ENCODE peak calls at places on chromosomes 13 and 19, in six cellular contexts. D is tibial artery, Z is lower lobe of right lung, N is Peyer's patch, M is GM23338, E is cardiac muscle cell. S is an unnamed sample. For H3K4me1, the result is how much of the 10 kb centered on the place peaks cover.

GRCh38 chr19:40945645-40946044 is 45.4 kb upstream of the CYP2B6 start:
- DNase-seq in D (no peak), Z (no peak), N (no peak), M (no peak), E (no peak), S (no peak)

GRCh38 chr19:18300930-18301717 is 19.7 kb upstream of the JUND start:
- DNase-seq in D (peak), Z (peak), N (peak), M (no peak), E (peak), S (peak)

GRCh38 chr19:749811-750210 is 1.1 kb upstream of the MISP start:
- DNase-seq in D (no peak), Z (no peak), N (no peak), M (no peak), E (no peak), S (no peak)

GRCh38 chr19:48842744-48843162 is 6.5 kb upstream of the HSD17B14 start:
- DNase-seq in D (peak), Z (no peak), N (peak), M (peak), E (peak), S (no peak)

GRCh38 chr19:48069435-48069834 is 25.6 kb upstream of the CABP5 start:
- DNase-seq in D (no peak), Z (no peak), N (no peak), M (peak), E (no peak), S (no peak)

GRCh38 chr19:2488942-2489731 is 13.2 kb downstream of the GADD45B start:
- DNase-seq in D (no peak), Z (peak), N (peak), M (peak), E (peak), S (no peak)

GRCh38 chr13:67023088-67023893 is 206.8 kb downstream of the PCDH9 start:
- DNase-seq in D (no peak), Z (no peak), N (no peak), M (peak), E (peak), S (no peak)

GRCh38 chr19:16034180-16034579 is 42.1 kb upstream of the TPM4 start:
- DNase-seq in D (no peak), Z (peak), N (peak), M (no peak), E (no peak), S (peak)

GRCh38 chr13:29046588-29046987 is 226.4 kb downstream of the MTUS2 start:
- DNase-seq in D (no peak), Z (no peak), N (no peak), M (peak), E (no peak), S (no peak)

GRCh38 chr19:7415163-7415856 is 66.6 kb downstream of the ARHGEF18 start:
- DNase-seq in D (no peak), Z (peak), N (no peak), M (peak), E (peak), S (no peak)

GRCh38 chr19:6219147-6219525 is 60.6 kb downstream of the MLLT1 start:
- DNase-seq in D (no peak), Z (no peak), N (no peak), M (no peak), E (no peak), S (no peak)

GRCh38 chr13:66402071-66402470 is 828.1 kb downstream of the PCDH9 start:
- DNase-seq in D (no peak), Z (no peak), N (no peak), M (no peak), E (no peak), S (no peak)

GRCh38 chr13:39612023-39612637 is 9.1 kb upstream of the LHFPL6 start:
- DNase-seq in D (peak), Z (no peak), N (peak), M (peak), E (peak), S (peak)

GRCh38 chr13:48318014-48318713 is 14.6 kb downstream of the RB1 start:
- DNase-seq in D (no peak), Z (no peak), N (no peak), M (no peak), E (no peak), S (peak)

GRCh38 chr19:38975861-38976271 is 324 bp upstream of the FBXO17 start:
- DNase-seq in D (no peak), Z (no peak), N (no peak), M (peak), E (peak), S (no peak)

GRCh38 chr19:50511069-50511822 is at the start of gene JOSD2:
- DNase-seq in D (peak), Z (peak), N (peak), M (peak), E (peak), S (peak)

GRCh38 chr19:39915848-39916215 is 18.6 kb downstream of the FCGBP start:
- DNase-seq in D (no peak), Z (no peak), N (peak), M (no peak), E (no peak), S (no peak)

GRCh38 chr13:28467886-28468519 is 26.9 kb downstream of the FLT1 start:
- DNase-seq in D (no peak), Z (no peak), N (no peak), M (no peak), E (peak), S (no peak)

GRCh38 chr13:28638756-28639155 is 20.2 kb upstream of the POMP start:
- DNase-seq in D (no peak), Z (no peak), N (no peak), M (no peak), E (no peak), S (no peak)

GRCh38 chr13:44406617-44407016 is 33.0 kb downstream of the SERP2 start:
- DNase-seq in D (no peak), Z (no peak), N (no peak), M (no peak), E (no peak), S (no peak)

GRCh38 chr13:31048521-31048920 is 113.2 kb downstream of the HSPH1 start:
- DNase-seq in D (no peak), Z (no peak), N (peak), M (peak), E (no peak), S (no peak)

GRCh38 chr13:94128430-94128829 is 351.1 kb downstream of the DCT start:
- DNase-seq in D (peak), Z (no peak), N (no peak), M (no peak), E (peak), S (peak)

GRCh38 chr13:102913924-102914628 is 68.2 kb downstream of the ERCC5 start:
- DNase-seq in D (no peak), Z (no peak), N (peak), M (no peak), E (peak), S (no peak)

GRCh38 chr13:113121183-113121927 is 1.2 kb upstream of the F10 start:
- DNase-seq in D (no peak), Z (peak), N (peak), M (no peak), E (no peak), S (no peak)

GRCh38 chr19:36058481-36059179 is 3.9 kb downstream of the WDR62 start:
- DNase-seq in D (no peak), Z (no peak), N (no peak), M (no peak), E (no peak), S (no peak)

GRCh38 chr19:7152568-7152967 is 83.1 kb downstream of the ZNF557 start:
- DNase-seq in D (no peak), Z (no peak), N (no peak), M (peak), E (peak), S (peak)

GRCh38 chr13:96003304-96003703 is 49.9 kb downstream of the UGGT2 start:
- DNase-seq in D (no peak), Z (no peak), N (no peak), M (peak), E (peak), S (no peak)

GRCh38 chr13:27022571-27023311 is 148.9 kb downstream of the USP12 start:
- DNase-seq in D (no peak), Z (no peak), N (no peak), M (no peak), E (peak), S (peak)

GRCh38 chr13:41467546-41467945 is 10.2 kb downstream of the RGCC start:
- DNase-seq in D (no peak), Z (no peak), N (no peak), M (peak), E (no peak), S (no peak)

GRCh38 chr13:41465215-41465907 is 8.0 kb downstream of the RGCC start:
- DNase-seq in D (peak), Z (peak), N (peak), M (no peak), E (peak), S (no peak)

GRCh38 chr13:41470187-41470586 is 12.8 kb downstream of the RGCC start:
- DNase-seq in D (no peak), Z (no peak), N (no peak), M (no peak), E (no peak), S (no peak)

GRCh38 chr13:41465965-41466364 is 8.6 kb downstream of the RGCC start:
- DNase-seq in D (no peak), Z (no peak), N (no peak), M (no peak), E (no peak), S (no peak)

DNA sequence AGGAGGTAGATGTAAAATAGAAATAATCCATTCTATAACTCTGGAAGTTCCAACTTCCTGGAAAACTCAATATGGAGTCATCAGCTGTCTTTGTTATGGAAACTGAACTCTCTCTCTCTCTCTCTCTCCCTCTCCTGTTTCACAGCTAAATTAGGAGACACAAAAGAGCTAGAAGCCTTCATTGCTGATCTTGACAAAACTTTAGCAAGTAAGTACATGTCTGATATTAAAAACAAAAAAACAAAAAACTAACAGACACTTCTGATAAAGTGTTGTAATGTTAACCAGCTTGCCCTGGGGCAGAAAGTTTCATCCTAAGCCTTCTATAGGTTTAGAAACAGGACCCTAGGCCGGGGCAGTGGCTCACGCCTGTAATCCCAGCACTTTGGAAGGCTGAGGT is 11.3 kb downstream of the RGCC start:
- DNase-seq in D (no peak), Z (no peak), N (no peak), M (no peak), E (no peak), S (no peak)
- H3K27ac ChIP-seq in D (no peak), Z (peak), N (no peak), M (no peak), E (no peak), S (no peak)

DNA sequence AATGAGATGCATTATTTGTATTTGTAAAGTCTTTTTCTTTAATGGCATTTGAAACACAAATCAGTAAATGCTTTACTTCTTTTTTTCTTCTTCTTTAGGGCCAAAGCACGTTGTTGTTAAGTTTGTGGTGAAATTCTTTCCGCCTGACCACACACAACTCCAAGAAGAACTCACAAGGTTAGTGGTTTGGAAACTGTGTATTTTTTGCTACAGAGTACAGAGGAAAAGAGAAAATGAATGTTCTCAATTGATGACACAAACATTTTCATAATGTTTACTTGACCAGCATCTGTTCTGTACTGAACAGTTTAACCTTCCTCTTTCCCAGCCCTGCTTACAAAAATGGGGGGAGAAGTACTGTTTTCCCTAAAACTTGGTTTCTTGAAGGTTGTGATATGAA is 190.9 kb upstream of the RNF113B start:
- DNase-seq in D (no peak), Z (no peak), N (no peak), M (no peak), E (peak), S (no peak)
- TF ChIP-seq CTCF in D (no peak), Z (no peak), N (no peak), M (no peak), E (no peak), S (no peak)

GRCh38 chr19:52961981-52962380 is 700 bp downstream of the ZNF816 start:
- DNase-seq in D (no peak), Z (no peak), N (no peak), M (no peak), E (no peak), S (no peak)
- H3K4me1 ChIP-seq in D (under half), Z (under half), N (under half), M (under half), E (under half), S (under half)

GRCh38 chr19:19499272-19499995 is 15.9 kb downstream of the TSSK6 start:
- DNase-seq in D (no peak), Z (no peak), N (no peak), M (no peak), E (no peak), S (no peak)

GRCh38 chr19:19492026-19492610 is 23.2 kb downstream of the TSSK6 start:
- DNase-seq in D (no peak), Z (no peak), N (no peak), M (no peak), E (no peak), S (no peak)

GRCh38 chr19:19493841-19494546 is 21.4 kb downstream of the TSSK6 start:
- DNase-seq in D (no peak), Z (no peak), N (no peak), M (no peak), E (no peak), S (no peak)

GRCh38 chr19:19498255-19498991 is 16.9 kb downstream of the TSSK6 start:
- DNase-seq in D (no peak), Z (no peak), N (no peak), M (no peak), E (no peak), S (no peak)

GRCh38 chr19:19495614-19496603 is 19.4 kb downstream of the TSSK6 start:
- DNase-seq in D (no peak), Z (no peak), N (no peak), M (no peak), E (no peak), S (no peak)
- H3K27ac ChIP-seq in D (no peak), Z (no peak), N (no peak), M (no peak), E (no peak), S (no peak)

GRCh38 chr19:10269333-10270179 is 1.4 kb upstream of the ICAM1 start:
- DNase-seq in D (peak), Z (peak), N (peak), M (peak), E (peak), S (peak)

GRCh38 chr19:10271543-10272086 is 695 bp downstream of the ICAM1 start:
- DNase-seq in D (no peak), Z (no peak), N (peak), M (no peak), E (peak), S (no peak)

GRCh38 chr19:10270180-10270615 is 722 bp upstream of the ICAM1 start:
- DNase-seq in D (peak), Z (peak), N (peak), M (peak), E (peak), S (peak)

GRCh38 chr19:10268077-10268476 is 2.8 kb upstream of the ICAM1 start:
- DNase-seq in D (peak), Z (no peak), N (no peak), M (no peak), E (no peak), S (no peak)

DNA sequence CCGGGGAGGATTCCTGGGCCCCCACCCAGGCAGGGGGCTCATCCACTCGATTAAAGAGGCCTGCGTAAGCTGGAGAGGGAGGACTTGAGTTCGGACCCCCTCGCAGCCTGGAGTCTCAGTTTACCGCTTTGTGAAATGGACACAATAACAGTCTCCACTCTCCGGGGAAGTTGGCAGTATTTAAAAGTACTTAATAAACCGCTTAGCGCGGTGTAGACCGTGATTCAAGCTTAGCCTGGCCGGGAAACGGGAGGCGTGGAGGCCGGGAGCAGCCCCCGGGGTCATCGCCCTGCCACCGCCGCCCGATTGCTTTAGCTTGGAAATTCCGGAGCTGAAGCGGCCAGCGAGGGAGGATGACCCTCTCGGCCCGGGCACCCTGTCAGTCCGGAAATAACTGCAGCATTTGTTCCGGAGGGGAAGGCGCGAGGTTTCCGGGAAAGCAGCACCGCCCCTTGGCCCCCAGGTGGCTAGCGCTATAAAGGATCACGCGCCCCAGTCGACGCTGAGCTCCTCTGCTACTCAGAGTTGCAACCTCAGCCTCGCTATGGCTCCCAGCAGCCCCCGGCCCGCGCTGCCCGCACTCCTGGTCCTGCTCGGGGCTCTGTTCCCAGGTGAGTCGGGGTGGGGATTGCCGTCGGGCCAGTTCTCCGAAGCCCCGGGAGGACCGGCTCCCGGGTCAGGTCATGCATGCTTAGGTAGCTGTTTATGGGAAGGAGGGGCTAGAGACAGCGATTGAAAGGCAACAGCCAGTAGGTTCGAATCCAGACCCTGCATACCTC is at the start of gene ICAM1:
- DNase-seq in D (peak), Z (peak), N (peak), M (peak), E (peak), S (peak)
- TF ChIP-seq CTCF in D (no peak), Z (peak), N (no peak), M (no peak), E (no peak), S (no peak)

GRCh38 chr19:13493516-13494310 is 12.6 kb downstream of the CACNA1A start:
- DNase-seq in D (no peak), Z (no peak), N (no peak), M (no peak), E (peak), S (no peak)

GRCh38 chr19:13503570-13504235 is 2.6 kb downstream of the CACNA1A start:
- DNase-seq in D (no peak), Z (no peak), N (no peak), M (no peak), E (no peak), S (no peak)

GRCh38 chr19:13505164-13505695 is 1.0 kb downstream of the CACNA1A start:
- DNase-seq in D (no peak), Z (no peak), N (no peak), M (no peak), E (no peak), S (no peak)

GRCh38 chr19:13502231-13502630 is 4.0 kb downstream of the CACNA1A start:
- DNase-seq in D (no peak), Z (no peak), N (no peak), M (no peak), E (no peak), S (no peak)

DNA sequence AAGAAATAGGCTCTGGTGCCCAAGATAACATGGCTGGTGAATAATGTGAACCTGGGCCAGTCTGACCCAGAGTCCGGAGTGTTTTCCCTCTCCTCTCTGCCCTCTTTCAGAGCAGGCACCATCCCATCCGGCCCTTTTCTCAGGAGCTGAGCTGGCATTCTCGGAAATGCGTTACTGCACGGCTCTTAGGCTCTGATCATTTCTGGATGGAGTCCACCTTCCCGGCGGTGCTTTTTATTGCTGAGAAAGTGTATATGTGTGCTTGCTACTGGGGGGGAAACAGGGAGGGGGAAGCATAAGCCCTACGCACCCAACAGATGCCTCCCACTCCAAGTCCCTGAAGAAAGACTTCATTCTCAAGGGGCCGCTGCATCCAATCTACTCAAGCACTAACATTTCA is 6.6 kb downstream of the CACNA1A start:
- DNase-seq in D (no peak), Z (no peak), N (no peak), M (no peak), E (no peak), S (no peak)
- H3K4me1 ChIP-seq in D (under half), Z (under half), N (under half), M (under half), E (under half), S (under half)

GRCh38 chr19:29256516-29256915 is 43.6 kb upstream of the UQCRFS1 start:
- DNase-seq in D (no peak), Z (no peak), N (no peak), M (no peak), E (no peak), S (no peak)
- H3K27ac ChIP-seq in D (no peak), Z (no peak), N (no peak), M (no peak), E (no peak), S (no peak)